ENCODE peak calls at places on chromosomes 16 and 17, in ten cellular contexts. F, R, X, N, I, O, C, P, J and T are unnamed samples.

GRCh38 chr17:14730821-14731220 is 429.9 kb downstream of the HS3ST3B1 start:
- DNase-seq in C (no peak), F (no peak), N (no peak), X (no peak), O (no peak), R (no peak), J (no peak), P (no peak), I (no peak), T (no peak)

GRCh38 chr17:65175952-65176351 is 38.8 kb downstream of the RGS9 start:
- DNase-seq in O (no peak), F (no peak), P (no peak), X (no peak), N (no peak), R (no peak), I (no peak), C (no peak), J (no peak), T (no peak)

GRCh38 chr17:74199306-74200092 is 4.0 kb upstream of the RPL38 start:
- DNase-seq in X (peak; percentile 73), R (no peak), C (peak; percentile 47), O (peak; percentile 78), J (peak; percentile 65), F (peak; percentile 26), I (peak; percentile 29), P (no peak), N (peak; percentile 70), T (peak; percentile 84)

GRCh38 chr16:75289189-75289588 is 37.8 kb upstream of the BCAR1 start:
- DNase-seq in X (no peak), F (no peak), C (no peak), O (no peak), R (no peak), J (no peak), N (no peak), I (no peak), P (no peak), T (no peak)

GRCh38 chr16:48194828-48195566 is 39.2 kb upstream of the ABCC12 start:
- DNase-seq in R (peak; percentile 20), I (no peak), F (peak; percentile 35), P (no peak), O (peak; percentile 29), J (no peak), C (no peak), X (peak; percentile 54), N (peak; percentile 39), T (no peak)

GRCh38 chr16:67339453-67339852 is 12.8 kb downstream of the LRRC36 start:
- DNase-seq in P (no peak), R (no peak), I (no peak), N (no peak), J (no peak), C (no peak), O (no peak), X (peak; percentile 45), F (peak; percentile 36), T (no peak)

GRCh38 chr16:5073279-5073629 is 1.6 kb downstream of the ALG1 start:
- DNase-seq in X (no peak), R (no peak), F (peak; percentile 50), J (no peak), N (no peak), O (no peak), C (no peak), I (no peak), P (no peak), T (no peak)

GRCh38 chr16:4393243-4393606 is 21.6 kb downstream of the VASN start:
- DNase-seq in J (no peak), R (peak; percentile 86), X (no peak), I (no peak), F (peak; percentile 54), O (no peak), C (no peak), N (no peak), P (no peak), T (peak; percentile 85)

GRCh38 chr16:19093631-19094541 is 19.9 kb upstream of the ITPRIPL2 start:
- DNase-seq in C (no peak), R (peak; percentile 6), J (no peak), N (no peak), O (no peak), I (no peak), P (no peak), F (no peak), X (no peak), T (no peak)

GRCh38 chr16:24988593-24989338 is 26.4 kb downstream of the ARHGAP17 start:
- DNase-seq in C (peak; percentile 34), P (no peak), O (peak; percentile 48), F (peak; percentile 85), I (no peak), N (peak; percentile 40), J (no peak), X (peak; percentile 49), R (no peak), T (no peak)

GRCh38 chr16:52496051-52496876 is 50.7 kb downstream of the TOX3 start:
- DNase-seq in P (no peak), C (no peak), R (no peak), O (no peak), X (no peak), F (no peak), N (no peak), I (no peak), J (no peak), T (no peak)

GRCh38 chr16:1181715-1182671 is 29.1 kb downstream of the CACNA1H start:
- DNase-seq in N (peak; percentile 69), P (peak; percentile 96), X (peak; percentile 83), O (peak; percentile 71), J (no peak), I (peak; percentile 18), F (peak; percentile 92), R (peak; percentile 98), C (peak; percentile 87), T (peak; percentile 98)

GRCh38 chr17:17899486-17899885 is 62.7 kb upstream of the SREBF1 start:
- DNase-seq in F (no peak), X (no peak), R (no peak), I (no peak), P (no peak), N (no peak), J (no peak), O (no peak), C (no peak), T (peak; percentile 46)

GRCh38 chr16:87216824-87217205 is 100.4 kb downstream of the C16orf95 start:
- DNase-seq in X (no peak), J (no peak), I (no peak), N (no peak), C (no peak), R (peak; percentile 74), F (peak; percentile 67), O (no peak), P (no peak), T (no peak)

GRCh38 chr17:37079735-37080134 is 131.0 kb downstream of the AATF start:
- DNase-seq in O (no peak), I (no peak), P (no peak), R (no peak), F (no peak), C (no peak), N (no peak), J (no peak), X (no peak), T (no peak)

GRCh38 chr17:34163681-34164080 is 91.4 kb upstream of the CCL2 start:
- DNase-seq in P (no peak), N (no peak), C (no peak), J (no peak), I (no peak), F (peak; percentile 11), X (peak; percentile 29), O (peak; percentile 24), R (no peak), T (no peak)

DNA sequence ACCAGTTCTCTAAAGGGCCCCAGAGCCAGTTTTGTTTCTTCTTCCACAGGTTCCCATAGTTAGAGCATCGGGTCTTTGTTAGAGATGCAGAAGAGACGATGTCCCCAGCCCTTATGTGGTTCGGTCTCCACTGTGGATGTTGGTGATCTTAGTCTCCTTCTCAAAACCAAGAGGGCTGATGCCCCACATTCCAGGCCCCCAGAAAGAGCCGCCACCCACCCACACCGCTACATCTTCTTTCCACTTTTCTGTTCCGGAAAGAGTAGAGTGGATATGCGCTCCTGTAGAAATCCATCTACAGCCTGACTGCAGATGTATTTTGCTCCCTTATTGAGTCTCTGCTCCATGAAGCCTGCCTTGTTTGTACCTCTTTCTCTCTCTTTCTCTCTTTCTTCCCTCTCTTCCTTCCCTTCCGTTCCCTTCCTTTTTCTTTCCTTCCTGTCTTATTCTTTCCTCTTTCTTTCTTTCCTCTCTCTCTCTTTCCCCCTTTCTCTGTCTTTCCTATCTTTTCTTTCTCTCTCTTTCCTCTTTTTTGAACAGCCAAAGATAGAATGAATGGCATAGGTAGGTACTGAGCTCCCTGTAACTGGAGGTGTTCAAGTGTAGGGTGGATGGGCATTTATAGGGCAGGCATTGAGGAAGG is 224.3 kb downstream of the SEC14L1 start:
- DNase-seq in X (no peak), I (no peak), P (no peak), F (no peak), N (no peak), R (no peak), O (no peak), C (no peak), J (no peak), T (no peak)
- H3K4me1 ChIP-seq in X (peaks cover 74% of the 10 kb centered on the region), I (peaks cover 14% of the 10 kb centered on the region), P (peaks cover 24% of the 10 kb centered on the region), F (peaks cover 24% of the 10 kb centered on the region), N (peaks cover 41% of the 10 kb centered on the region), R (no peaks in the 10 kb centered on the region), O (peaks cover 30% of the 10 kb centered on the region), C (peaks cover 18% of the 10 kb centered on the region), J (peaks cover 53% of the 10 kb centered on the region), T (peaks cover 31% of the 10 kb centered on the region)

DNA sequence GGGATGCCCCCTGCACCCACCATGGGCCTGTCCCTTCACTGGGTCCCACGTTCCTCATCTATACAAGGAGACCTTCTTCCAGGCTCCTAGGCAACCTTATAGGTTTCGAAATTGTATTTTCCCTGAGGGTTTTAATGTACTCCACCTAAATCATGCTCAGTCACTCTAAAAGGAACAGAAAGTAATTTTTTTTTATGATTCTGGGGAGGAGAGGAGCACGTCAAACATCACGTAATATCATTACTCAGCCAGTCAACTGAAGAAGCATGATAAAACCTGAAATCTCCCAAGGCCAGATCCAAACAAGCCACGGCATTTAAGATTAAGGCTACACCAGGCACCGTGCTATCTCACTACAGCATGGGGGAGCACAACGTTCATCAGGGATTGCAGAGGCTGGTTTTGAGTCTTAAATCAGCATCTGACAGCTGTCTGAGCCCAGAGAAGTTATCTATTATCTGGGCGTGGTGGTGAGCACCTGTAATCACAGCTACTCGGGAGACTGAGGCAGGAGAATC is 3.9 kb upstream of the TMEM114 start:
- DNase-seq in J (no peak), F (no peak), I (no peak), P (no peak), X (no peak), O (no peak), C (no peak), R (no peak), N (no peak), T (no peak)
- TF ChIP-seq CTCF in J (no peak), F (no peak), I (no peak), P (no peak), X (no peak), O (no peak), C (no peak), R (no peak), N (no peak), T (no peak)

GRCh38 chr17:81889602-81890001 is 1.8 kb downstream of the ALYREF start:
- DNase-seq in J (no peak), C (no peak), I (no peak), F (no peak), X (no peak), P (no peak), O (no peak), N (no peak), R (no peak), T (no peak)
- H3K4me3 ChIP-seq in J (no peak overlapping the region), C (no peak overlapping the region), I (no peak overlapping the region), F (peak overlapping the region; percentile 90), X (peak overlapping the region; percentile 90), P (no peak overlapping the region), O (peak overlapping the region; percentile 98), N (no peak overlapping the region), R (no peak overlapping the region), T (no peak overlapping the region)

GRCh38 chr16:57679016-57679415 is 10.9 kb downstream of the ADGRG3 start:
- DNase-seq in O (no peak), I (no peak), R (no peak), J (no peak), C (no peak), N (no peak), F (no peak), P (no peak), X (no peak), T (no peak)
- H3K4me1 ChIP-seq in O (no peaks in the 10 kb centered on the region), I (no peaks in the 10 kb centered on the region), R (no peaks in the 10 kb centered on the region), J (no peaks in the 10 kb centered on the region), C (no peaks in the 10 kb centered on the region), N (peaks cover 30% of the 10 kb centered on the region), F (no peaks in the 10 kb centered on the region), P (no peaks in the 10 kb centered on the region), X (peaks cover 35% of the 10 kb centered on the region), T (no peaks in the 10 kb centered on the region)